ENCODE peak calls at places on chromosomes 3 and 15, in five cellular contexts. C, S, W, Q and J are unnamed samples.

GRCh38 chr15:57183614-57184344 is 192.5 kb upstream of the CGNL1 start:
- DNase-seq in C (no peak), S (peak; percentile 69), W (no peak), Q (no peak), J (no peak)

GRCh38 chr15:65275104-65275727 is 11.5 kb downstream of the PARP16 start:
- DNase-seq in C (no peak), S (no peak), W (no peak), Q (no peak), J (no peak)

GRCh38 chr3:118199044-118199443 is 835.6 kb downstream of the IGSF11 start:
- DNase-seq in C (no peak), S (no peak), W (no peak), Q (no peak), J (no peak)

GRCh38 chr15:101105059-101105851 is 146.6 kb downstream of the CHSY1 start:
- DNase-seq in C (no peak), S (peak; percentile 34), W (no peak), Q (no peak), J (no peak)

GRCh38 chr15:92106691-92107090 is 253.2 kb downstream of the SLCO3A1 start:
- DNase-seq in C (no peak), S (no peak), W (no peak), Q (no peak), J (no peak)

GRCh38 chr3:86245360-86245759 is 745.6 kb downstream of the VGLL3 start:
- DNase-seq in C (no peak), S (no peak), W (no peak), Q (no peak), J (peak; percentile 47)

GRCh38 chr15:77727635-77728311 is 95.1 kb upstream of the LINGO1 start:
- DNase-seq in C (no peak), S (no peak), W (no peak), Q (no peak), J (no peak)

GRCh38 chr3:52606373-52607085 is 70.1 kb downstream of the UQCC5 start:
- DNase-seq in C (peak; percentile 76), S (peak; percentile 41), W (peak; percentile 19), Q (no peak), J (peak; percentile 21)

GRCh38 chr15:101127503-101128076 is 124.3 kb downstream of the CHSY1 start:
- DNase-seq in C (peak; percentile 62), S (peak; percentile 98), W (no peak), Q (peak; percentile 91), J (no peak)

GRCh38 chr3:53082736-53083135 is 36.9 kb upstream of the SFMBT1 start:
- DNase-seq in C (no peak), S (no peak), W (no peak), Q (peak; percentile 36), J (no peak)

GRCh38 chr15:56871180-56871579 is 47.3 kb upstream of the TCF12 start:
- DNase-seq in C (no peak), S (peak; percentile 86), W (no peak), Q (no peak), J (no peak)

GRCh38 chr3:13687409-13687989 is 138.6 kb downstream of the FBLN2 start:
- DNase-seq in C (no peak), S (no peak), W (no peak), Q (no peak), J (no peak)

GRCh38 chr15:39246523-39246922 is 334.4 kb upstream of the THBS1 start:
- DNase-seq in C (no peak), S (peak; percentile 48), W (no peak), Q (no peak), J (no peak)